ENCODE peak calls at places on chromosomes 5 and 9, in four cellular contexts. R is pancreas, Z is bronchial epithelial cell, I is aorta. L is an unnamed sample.

GRCh38 chr9:81183763-81184162 is 505.6 kb downstream of the TLE1 start:
- DNase-seq in R (no peak), Z (no peak), I (no peak), L (peak; percentile 9)

GRCh38 chr5:17898766-17899165 is 264.5 kb downstream of the TAF11L14 start:
- DNase-seq in I (no peak), R (no peak), Z (no peak), L (no peak)

GRCh38 chr9:105299190-105299854 is 54.9 kb downstream of the SLC44A1 start:
- DNase-seq in I (no peak), Z (peak; percentile 98), R (no peak), L (peak; percentile 86)

GRCh38 chr9:78163834-78164233 is 72.0 kb upstream of the CEP78 start:
- DNase-seq in R (no peak), I (no peak), Z (no peak), L (no peak)

GRCh38 chr9:122474561-122474960 is 3.2 kb downstream of the OR1J1 start:
- DNase-seq in R (no peak), Z (no peak), I (no peak), L (no peak)

GRCh38 chr9:105639936-105640335 is 22.3 kb upstream of the TAL2 start:
- DNase-seq in I (no peak), Z (no peak), R (no peak), L (no peak)

GRCh38 chr5:33588654-33589372 is 148.0 kb downstream of the TARS1 start:
- DNase-seq in I (no peak), R (no peak), Z (no peak), L (no peak)

GRCh38 chr9:112439825-112440224 is 46.8 kb upstream of the KIAA1958 start:
- DNase-seq in I (no peak), R (no peak), Z (no peak), L (no peak)

GRCh38 chr9:110241491-110242321 is 14.6 kb downstream of the TXN start:
- DNase-seq in Z (peak; percentile 88), I (no peak), R (no peak), L (no peak)

DNA sequence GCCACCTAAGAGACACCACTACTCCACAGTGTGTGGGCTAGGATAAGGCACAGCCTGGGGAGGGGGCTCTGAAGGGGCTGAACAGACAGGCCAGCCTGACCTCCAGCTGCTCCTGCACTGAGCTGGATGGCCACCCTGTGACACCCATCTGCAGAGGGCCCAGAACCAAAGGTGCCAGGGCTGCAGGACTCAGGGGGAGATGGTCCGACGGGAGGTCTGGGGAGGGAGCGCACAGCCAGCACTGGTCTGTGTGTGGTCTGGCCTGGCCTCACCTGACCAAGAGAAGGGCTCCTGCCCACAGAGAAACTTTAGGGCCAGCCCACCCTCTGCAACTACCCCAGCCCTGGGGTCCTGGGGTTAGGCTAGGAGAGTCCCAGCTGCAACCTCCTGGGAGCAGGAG is 789 bp downstream of the LTC4S start:
- DNase-seq in I (no peak), R (peak; percentile 46), Z (no peak), L (peak; percentile 70)
- H3K4me3 ChIP-seq in I (no peak overlapping the region), R (no peak overlapping the region), Z (no peak overlapping the region), L (no peak overlapping the region)

GRCh38 chr9:130396581-130396980 is 48.2 kb upstream of the ASS1 start:
- DNase-seq in I (no peak), Z (no peak), R (no peak), L (no peak)

GRCh38 chr9:130393681-130394071 is 51.1 kb upstream of the ASS1 start:
- DNase-seq in Z (no peak), I (no peak), R (no peak), L (no peak)

GRCh38 chr9:130395810-130396435 is 48.8 kb upstream of the ASS1 start:
- DNase-seq in I (no peak), Z (no peak), R (no peak), L (no peak)

GRCh38 chr9:130394814-130395470 is 49.8 kb upstream of the ASS1 start:
- DNase-seq in I (no peak), Z (no peak), R (no peak), L (no peak)

GRCh38 chr9:130394320-130394719 is 50.4 kb upstream of the ASS1 start:
- DNase-seq in R (no peak), I (no peak), Z (no peak), L (no peak)
- H3K4me3 ChIP-seq in R (no peak overlapping the region), I (no peak overlapping the region), Z (no peak overlapping the region), L (no peak overlapping the region)

GRCh38 chr9:35904338-35904737 is 1.7 kb upstream of the HRCT1 start:
- DNase-seq in R (no peak), I (no peak), Z (no peak), L (no peak)

GRCh38 chr9:35904966-35905781 is 828 bp upstream of the HRCT1 start:
- DNase-seq in R (no peak), Z (peak; percentile 72), I (no peak), L (peak; percentile 84)

GRCh38 chr9:35906923-35907699 is 1.1 kb downstream of the HRCT1 start:
- DNase-seq in R (no peak), Z (peak; percentile 32), I (peak; percentile 82), L (peak; percentile 91)

GRCh38 chr9:35907732-35908483 is 1.4 kb upstream of the SPAAR start:
- DNase-seq in Z (peak; percentile 87), I (peak; percentile 87), R (peak; percentile 78), L (peak; percentile 96)

DNA sequence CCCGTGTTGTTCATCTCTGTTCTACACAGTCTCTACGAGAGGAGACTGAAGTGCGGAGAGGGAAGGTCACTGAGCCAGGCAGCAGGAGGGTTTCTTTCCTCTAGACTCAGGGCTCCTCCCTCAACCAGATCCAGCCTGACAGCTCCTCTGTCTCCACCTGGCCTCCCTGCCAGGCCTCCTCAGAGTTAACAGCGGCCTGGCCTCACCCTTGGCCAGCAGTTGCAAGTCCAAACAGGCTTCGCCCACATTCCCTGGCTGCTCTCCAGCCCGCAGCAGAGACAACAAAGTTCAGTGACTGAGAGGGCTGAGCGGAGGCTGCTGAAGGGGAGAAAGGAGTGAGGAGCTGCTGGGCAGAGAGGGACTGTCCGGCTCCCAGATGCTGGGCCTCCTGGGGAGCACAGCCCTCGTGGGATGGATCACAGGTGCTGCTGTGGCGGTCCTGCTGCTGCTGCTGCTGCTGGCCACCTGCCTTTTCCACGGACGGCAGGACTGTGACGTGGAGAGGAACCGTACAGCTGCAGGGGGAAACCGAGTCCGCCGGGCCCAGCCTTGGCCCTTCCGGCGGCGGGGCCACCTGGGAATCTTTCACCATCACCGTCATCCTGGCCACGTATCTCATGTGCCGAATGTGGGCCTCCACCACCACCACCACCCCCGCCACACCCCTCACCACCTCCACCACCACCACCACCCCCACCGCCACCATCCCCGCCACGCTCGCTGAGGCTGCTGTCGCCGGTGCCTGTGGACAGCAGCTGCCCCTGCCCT is at the start of gene HRCT1:
- DNase-seq in R (peak; percentile 82), I (peak; percentile 97), Z (peak; percentile 94), L (peak; percentile 94)
- H3K4me3 ChIP-seq in R (no peak within 1 kb of the TSS), I (no peak within 1 kb of the TSS), Z (no peak within 1 kb of the TSS), L (peak within 1 kb of the TSS; percentile 56)

GRCh38 chr5:68266457-68266856 is 50.9 kb downstream of the PIK3R1 start:
- DNase-seq in Z (no peak), I (no peak), R (no peak), L (no peak)

GRCh38 chr5:68267044-68267443 is 51.5 kb downstream of the PIK3R1 start:
- DNase-seq in R (no peak), I (no peak), Z (no peak), L (no peak)

GRCh38 chr5:68270576-68270975 is 55.0 kb downstream of the PIK3R1 start:
- DNase-seq in I (no peak), Z (no peak), R (no peak), L (no peak)

GRCh38 chr5:68269820-68270219 is 54.3 kb downstream of the PIK3R1 start:
- DNase-seq in I (no peak), R (no peak), Z (no peak), L (no peak)

DNA sequence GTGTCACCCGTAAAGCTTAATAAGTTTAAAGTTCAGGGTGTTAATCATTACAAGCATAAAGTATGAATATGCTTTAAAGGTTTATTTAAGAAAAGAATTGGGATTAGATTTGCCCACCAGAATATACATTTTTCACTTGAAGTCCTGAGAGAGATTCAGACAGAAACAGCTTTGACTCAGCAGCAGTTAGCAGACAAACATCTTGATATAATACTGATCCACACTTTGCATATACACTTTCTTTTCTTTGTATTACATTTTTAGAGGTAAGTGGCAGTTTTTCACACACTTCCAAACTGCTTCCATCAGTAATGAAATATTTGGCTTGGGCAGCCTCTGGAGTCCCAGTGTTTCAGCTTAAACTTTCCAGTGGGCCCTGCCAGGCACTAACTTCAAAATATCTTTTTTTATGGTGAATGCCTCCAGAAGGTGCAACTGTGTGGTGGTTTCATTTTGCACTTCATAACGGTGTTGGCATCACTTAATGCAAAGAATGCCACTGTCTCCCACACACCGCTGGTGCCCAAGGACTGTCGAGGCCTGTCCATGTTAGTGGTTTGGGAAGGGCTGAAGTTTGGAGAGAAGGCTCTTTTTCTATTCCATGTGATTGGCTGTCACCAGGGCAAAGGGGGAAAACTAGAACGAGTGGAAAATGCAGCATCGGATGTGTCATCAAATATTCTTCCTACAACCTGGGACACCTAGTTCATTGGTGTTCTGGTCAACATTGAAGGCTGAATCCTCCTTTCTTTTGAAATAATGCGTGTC is 53.0 kb downstream of the PIK3R1 start:
- DNase-seq in I (no peak), R (no peak), Z (no peak), L (no peak)
- H3K4me3 ChIP-seq in I (no peak overlapping the region), R (no peak overlapping the region), Z (no peak overlapping the region), L (no peak overlapping the region)

GRCh38 chr5:159041754-159042153 is 58.0 kb downstream of the EBF1 start:
- DNase-seq in Z (no peak), I (no peak), R (no peak), L (no peak)
- H3K4me3 ChIP-seq in Z (no peak overlapping the region), I (no peak overlapping the region), R (no peak overlapping the region), L (no peak overlapping the region)

GRCh38 chr5:134437340-134438267 is 25.9 kb upstream of the CDKN2AIPNL start:
- DNase-seq in I (no peak), R (no peak), Z (peak; percentile 30), L (no peak)

GRCh38 chr5:134438268-134438622 is 26.6 kb upstream of the CDKN2AIPNL start:
- DNase-seq in R (no peak), I (no peak), Z (peak; percentile 79), L (no peak)

GRCh38 chr5:134436523-134437339 is 25.1 kb upstream of the CDKN2AIPNL start:
- DNase-seq in R (peak; percentile 85), Z (peak; percentile 92), I (peak; percentile 82), L (no peak)

GRCh38 chr5:134440185-134440755 is 28.6 kb upstream of the CDKN2AIPNL start:
- DNase-seq in R (no peak), Z (peak; percentile 57), I (no peak), L (no peak)

DNA sequence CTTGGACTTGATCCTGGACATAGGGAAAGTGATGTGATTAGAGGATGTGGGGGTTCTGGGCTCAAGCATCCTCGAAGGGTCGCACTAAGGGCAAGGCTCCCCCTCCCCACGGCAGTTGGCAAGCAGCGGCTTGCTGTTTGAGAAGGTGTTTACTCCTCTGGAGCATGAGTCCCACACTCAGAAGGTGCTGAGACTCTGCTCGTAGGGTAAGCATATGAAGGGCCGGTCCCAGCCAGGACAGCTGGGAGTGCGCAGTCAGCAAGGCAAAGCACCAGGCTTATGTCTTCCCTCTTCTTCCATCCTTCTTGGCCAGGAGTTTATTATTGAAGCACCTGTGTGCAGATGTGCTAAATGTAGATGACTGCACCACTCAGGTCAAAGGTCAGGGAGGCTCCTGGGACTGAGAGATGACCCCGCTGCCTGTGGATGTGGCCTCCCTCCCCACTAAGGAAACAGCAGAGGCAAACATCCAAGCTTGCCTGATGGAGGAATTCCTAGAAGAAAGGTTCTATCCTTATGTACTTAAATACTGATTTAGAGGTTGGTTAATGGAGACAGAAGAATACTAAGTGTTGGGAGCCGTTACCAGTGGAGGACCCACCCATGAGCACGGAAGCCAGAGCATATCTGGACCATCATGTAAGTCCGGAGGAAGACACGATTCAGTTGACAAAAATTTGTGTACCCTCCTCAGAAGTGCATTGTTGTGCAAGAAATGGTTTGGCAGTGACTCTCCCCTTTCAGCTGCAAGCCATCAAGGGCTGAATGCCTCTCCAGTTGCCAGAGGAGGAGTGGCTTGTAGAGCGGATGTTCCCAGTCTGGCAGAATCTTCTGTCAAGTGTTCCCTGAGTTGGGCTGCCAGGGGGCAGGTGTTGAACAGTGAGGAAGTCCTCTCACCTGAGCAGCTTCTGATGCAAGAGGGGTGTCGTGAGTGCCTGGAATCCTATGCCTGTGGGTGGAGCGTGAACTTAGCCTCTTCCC is 27.2 kb upstream of the CDKN2AIPNL start:
- DNase-seq in Z (peak; percentile 99), I (no peak), R (peak; percentile 50), L (peak; percentile 91)
- H3K4me3 ChIP-seq in Z (no peak overlapping the region), I (no peak overlapping the region), R (no peak overlapping the region), L (peak overlapping the region; percentile 49)